ENCODE peak calls at places on chromosomes 12 and 14, in eight cellular contexts. Z, W, T, A, C, J, L and E are unnamed samples.

GRCh38 chr12:57175428-57176138 is 28.2 kb upstream of the LRP1-AS start:
- DNase-seq in A (peak), L (no peak), Z (peak), W (peak), J (peak), T (peak), C (peak), E (no peak)

GRCh38 chr12:47200446-47200845 is 120.7 kb upstream of the AMIGO2 start:
- DNase-seq in L (no peak), A (no peak), T (no peak), C (no peak), Z (no peak), J (no peak), W (no peak), E (no peak)

GRCh38 chr14:103188691-103189480 is 65.6 kb downstream of the TNFAIP2 start:
- DNase-seq in J (peak), W (peak), L (no peak), A (peak), T (peak), C (no peak), Z (no peak), E (no peak)

GRCh38 chr12:131282292-131283080 is 328.8 kb downstream of the ADGRD1 start:
- DNase-seq in T (no peak), W (no peak), J (no peak), A (peak), Z (no peak), L (no peak), C (no peak), E (no peak)

GRCh38 chr12:132182711-132183365 is 38.6 kb downstream of the NOC4L start:
- DNase-seq in J (no peak), L (no peak), Z (no peak), C (no peak), A (no peak), T (no peak), W (no peak), E (no peak)

GRCh38 chr14:100982356-100982755 is 78.8 kb upstream of the RTL1 start:
- DNase-seq in A (no peak), C (no peak), Z (no peak), T (no peak), J (no peak), W (no peak), L (no peak), E (no peak)

GRCh38 chr12:102811125-102811737 is 105.8 kb downstream of the PAH start:
- DNase-seq in C (peak), Z (no peak), T (no peak), L (no peak), J (no peak), W (no peak), A (no peak), E (no peak)

GRCh38 chr12:79373896-79374499 is 316.8 kb downstream of the PAWR start:
- DNase-seq in J (no peak), Z (no peak), C (peak), A (peak), W (peak), T (no peak), L (no peak), E (no peak)

GRCh38 chr12:90801776-90802175 is 153.2 kb downstream of the CCER1 start:
- DNase-seq in T (no peak), W (peak), A (no peak), L (no peak), Z (no peak), C (peak), J (no peak), E (no peak)

GRCh38 chr14:93269341-93270068 is 62.4 kb downstream of the UBR7 start:
- DNase-seq in C (peak), J (no peak), L (no peak), Z (no peak), T (no peak), W (peak), A (no peak), E (no peak)

GRCh38 chr14:73717998-73718741 is 4.0 kb upstream of the PNMA1 start:
- DNase-seq in C (peak), T (no peak), J (no peak), A (peak), W (no peak), L (no peak), Z (no peak), E (no peak)

GRCh38 chr12:6724409-6724797 is 557 bp downstream of the COPS7A start:
- DNase-seq in J (no peak), L (no peak), Z (no peak), T (peak), A (no peak), W (no peak), C (no peak), E (no peak)

GRCh38 chr12:32125455-32126084 is 18.9 kb downstream of the BICD1 start:
- DNase-seq in Z (no peak), A (no peak), C (peak), T (no peak), L (no peak), W (peak), J (no peak), E (no peak)

GRCh38 chr12:93883436-93884154 is 206.4 kb downstream of the CRADD start:
- DNase-seq in W (peak), L (no peak), Z (no peak), C (peak), A (no peak), T (no peak), J (no peak), E (no peak)

GRCh38 chr12:22684526-22685118 is 59.7 kb downstream of the ETNK1 start:
- DNase-seq in C (peak), A (no peak), Z (no peak), T (no peak), J (no peak), L (no peak), W (peak), E (no peak)